ENCODE peak calls at places on chromosomes 12 and 14, in seven cellular contexts. P is AG04449, N is HCT116, J is HepG2, U is astrocyte of the spinal cord, M is ascending aorta, F is fibroblast of lung. D is an unnamed sample.

GRCh38 chr14:50667491-50668007 is 557 bp downstream of the SAV1 start:
- DNase-seq in M (peak), F (no peak), U (no peak), J (no peak), N (no peak), P (no peak), D (no peak)

GRCh38 chr14:32404784-32405573 is 75.9 kb downstream of the AKAP6 start:
- DNase-seq in N (no peak), M (no peak), U (no peak), J (no peak), P (no peak), F (no peak), D (no peak)

GRCh38 chr14:103124501-103125001 is 1.3 kb downstream of the TNFAIP2 start:
- DNase-seq in F (no peak), P (no peak), M (no peak), U (no peak), J (no peak), N (no peak), D (no peak)

GRCh38 chr12:52686063-52686462 is 5.9 kb upstream of the KRT1 start:
- DNase-seq in F (no peak), M (no peak), P (no peak), N (no peak), U (no peak), J (no peak), D (no peak)

GRCh38 chr14:21455912-21456667 is at the start of gene CHD8:
- DNase-seq in P (peak), N (peak), J (peak), F (peak), U (peak), M (peak), D (peak)

GRCh38 chr12:40032433-40033259 is 73.2 kb downstream of the SLC2A13 start:
- DNase-seq in F (no peak), J (no peak), P (no peak), U (no peak), M (no peak), N (no peak), D (no peak)

GRCh38 chr12:26918321-26919215 is 19.2 kb downstream of the INTS13 start:
- DNase-seq in M (no peak), J (no peak), P (no peak), U (no peak), F (peak), N (no peak), D (peak)

GRCh38 chr14:23406244-23406643 is 1.8 kb downstream of the MYH6 start:
- DNase-seq in U (no peak), M (no peak), P (no peak), N (no peak), J (no peak), F (no peak), D (no peak)

GRCh38 chr14:75315143-75315542 is 36.5 kb downstream of the FOS start:
- DNase-seq in J (no peak), M (peak), U (peak), F (peak), N (no peak), P (no peak), D (peak)

GRCh38 chr14:55848964-55849363 is 269.0 kb downstream of the KTN1 start:
- DNase-seq in M (no peak), U (no peak), F (no peak), N (no peak), J (no peak), P (no peak), D (no peak)

GRCh38 chr12:108633534-108634224 is at the start of gene SELPLG:
- DNase-seq in N (no peak), M (peak), F (no peak), J (no peak), P (no peak), U (no peak), D (no peak)
- H3K4me3 ChIP-seq in N (no peak), M (no peak), F (no peak), J (no peak), P (no peak), U (no peak), D (no peak)

GRCh38 chr12:49916129-49916919 is 12.6 kb upstream of the FAIM2 start:
- DNase-seq in J (no peak), P (no peak), F (no peak), M (peak), U (no peak), N (no peak), D (no peak)

GRCh38 chr12:49920915-49921286 is 17.2 kb upstream of the FAIM2 start:
- DNase-seq in P (no peak), M (peak), N (no peak), U (no peak), J (no peak), F (no peak), D (no peak)

GRCh38 chr12:49920241-49920914 is 16.7 kb upstream of the FAIM2 start:
- DNase-seq in M (peak), U (no peak), P (no peak), N (no peak), F (no peak), J (peak), D (peak)

GRCh38 chr12:49917126-49917787 is 13.6 kb upstream of the FAIM2 start:
- DNase-seq in M (peak), F (no peak), N (no peak), P (no peak), J (no peak), U (no peak), D (no peak)

DNA sequence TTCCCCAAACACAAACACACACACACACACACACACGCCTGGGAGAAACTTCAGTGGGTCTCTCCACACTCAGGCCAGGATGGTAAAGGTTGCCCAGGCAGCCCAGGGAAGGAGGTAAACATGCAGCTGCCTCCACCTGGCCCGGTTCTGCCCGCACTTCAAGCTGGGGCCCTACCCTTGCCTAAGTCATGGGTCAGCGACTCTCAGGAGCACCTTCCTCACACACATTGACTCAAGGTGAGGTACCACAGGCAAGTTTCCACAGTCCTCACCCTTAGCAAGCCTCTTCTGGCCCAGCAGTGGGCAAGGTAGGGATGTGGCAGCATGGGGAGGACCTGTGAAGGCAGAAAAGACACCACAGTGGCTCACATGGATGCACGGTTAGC is 14.1 kb upstream of the FAIM2 start:
- DNase-seq in M (peak), P (no peak), N (no peak), J (no peak), U (no peak), F (no peak), D (no peak)
- TF ChIP-seq CTCF in M (no peak), P (no peak), N (no peak), J (no peak), U (no peak), F (no peak), D (no peak)

DNA sequence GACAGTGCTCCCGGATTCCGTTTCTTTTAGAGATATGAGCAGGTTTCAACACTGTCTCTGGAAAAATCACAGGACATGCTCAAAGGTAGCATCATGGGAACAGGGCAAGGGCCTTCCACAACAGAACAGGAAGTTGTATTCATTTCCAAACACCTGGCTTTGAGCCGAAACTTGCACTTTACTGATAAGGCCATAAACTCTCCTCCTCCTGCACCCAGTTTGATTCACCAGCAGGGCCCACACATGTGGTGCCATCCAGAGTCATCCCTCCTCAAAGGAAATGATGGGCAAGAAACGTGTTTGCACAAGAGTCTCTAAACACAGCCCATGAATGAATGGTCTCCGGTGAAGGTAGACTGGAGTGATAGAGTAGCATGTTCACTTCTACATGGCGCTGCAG is 268.4 kb upstream of the FKBP4 start:
- DNase-seq in N (no peak), M (no peak), P (no peak), F (no peak), J (no peak), U (no peak), D (no peak)
- H3K4me3 ChIP-seq in N (no peak), M (no peak), P (no peak), F (no peak), J (no peak), U (no peak), D (no peak)

GRCh38 chr12:6233121-6233971 is 33.1 kb downstream of the CD9 start:
- DNase-seq in J (no peak), N (no peak), M (no peak), U (no peak), P (no peak), F (peak), D (no peak)
- TF ChIP-seq CTCF in J (peak), N (no peak), M (no peak), U (peak), P (no peak), F (no peak), D (no peak)

DNA sequence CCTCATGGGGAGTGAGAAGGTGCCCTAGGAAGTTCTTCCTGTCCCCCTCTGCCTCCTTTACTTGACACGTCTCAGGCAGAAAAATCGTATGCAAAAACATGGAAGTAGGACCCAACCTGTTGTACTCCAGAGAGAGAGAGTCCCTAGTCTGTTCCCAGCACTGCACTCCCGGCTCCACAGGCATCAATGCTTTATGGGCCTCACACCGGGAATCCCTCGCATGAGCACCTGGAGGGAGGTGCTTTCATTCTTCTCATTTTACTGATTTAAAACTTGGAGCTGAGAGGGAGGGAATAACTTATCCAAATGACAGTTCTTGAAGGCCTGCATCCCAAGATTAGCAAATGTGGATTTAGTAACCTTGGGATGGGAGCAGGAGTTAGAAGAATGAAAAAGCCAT is 1101.4 kb downstream of the BCL11B start:
- DNase-seq in U (no peak), N (no peak), F (no peak), J (no peak), P (no peak), M (no peak), D (no peak)
- H3K4me3 ChIP-seq in U (no peak), N (no peak), F (no peak), J (no peak), P (no peak), M (no peak), D (no peak)

DNA sequence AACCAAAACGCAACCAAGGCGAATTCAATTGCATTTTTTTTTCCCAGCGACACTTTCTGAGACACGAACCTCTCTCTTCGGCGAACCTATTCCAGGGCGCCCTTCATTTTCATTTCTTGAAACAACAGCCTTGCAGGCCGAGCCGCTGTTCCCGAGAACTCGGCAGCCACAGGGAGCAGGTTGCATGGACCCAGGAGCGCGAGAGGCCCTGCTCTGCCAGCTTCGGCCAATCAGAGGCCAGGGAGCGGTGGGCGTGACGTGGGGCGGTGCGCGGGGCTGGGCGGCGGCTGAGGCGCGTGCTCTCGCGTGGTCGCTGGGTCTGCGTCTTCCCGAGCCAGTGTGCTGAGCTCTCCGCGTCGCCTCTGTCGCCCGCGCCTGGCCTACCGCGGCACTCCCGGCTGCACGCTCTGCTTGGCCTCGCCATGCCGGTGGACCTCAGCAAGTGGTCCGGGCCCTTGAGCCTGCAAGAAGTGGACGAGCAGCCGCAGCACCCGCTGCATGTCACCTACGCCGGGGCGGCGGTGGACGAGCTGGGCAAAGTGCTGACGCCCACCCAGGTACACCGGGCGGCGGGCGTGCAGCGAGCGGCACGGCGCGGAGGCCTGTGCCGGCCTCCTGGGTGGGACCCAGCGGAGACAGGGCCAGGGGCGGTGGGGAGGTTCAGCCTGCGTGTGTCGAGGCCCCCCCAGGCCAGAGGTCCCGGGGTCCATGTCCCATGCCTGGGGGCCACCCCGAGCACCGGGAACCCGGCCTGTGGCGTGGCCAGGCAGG is at the start of gene PEBP1:
- DNase-seq in M (peak), P (peak), F (peak), J (peak), N (peak), U (peak), D (peak)
- TF ChIP-seq CTCF in M (no peak), P (no peak), F (no peak), J (peak), N (no peak), U (no peak), D (no peak)